ENCODE peak calls at places on chromosomes 6 and 20, in seven cellular contexts. One of them, this sample, is unnamed.

GRCh38 chr20:52132337-52132736 is 59.2 kb downstream of the ZFP64 start:
- DNase-seq in ovary: no peak
- DNase-seq in sigmoid colon: no peak
- DNase-seq in A549: no peak
- DNase-seq in astrocyte: no peak
- DNase-seq in cardiac muscle cell: no peak
- DNase-seq in CD4-positive, CD25-positive, alpha-beta regulatory T cell: no peak
- DNase-seq in this sample: no peak

GRCh38 chr6:139344186-139344963 is 30.1 kb downstream of the CITED2 start:
- DNase-seq in ovary: no peak
- DNase-seq in cardiac muscle cell: no peak
- DNase-seq in astrocyte: no peak
- DNase-seq in A549: no peak
- DNase-seq in CD4-positive, CD25-positive, alpha-beta regulatory T cell: no peak
- DNase-seq in sigmoid colon: no peak
- DNase-seq in this sample: no peak

GRCh38 chr6:134398453-134398852 is 80.5 kb upstream of the SGK1 start:
- DNase-seq in astrocyte: no peak
- DNase-seq in sigmoid colon: no peak
- DNase-seq in ovary: no peak
- DNase-seq in A549: no peak
- DNase-seq in cardiac muscle cell: no peak
- DNase-seq in CD4-positive, CD25-positive, alpha-beta regulatory T cell: no peak
- DNase-seq in this sample: no peak

GRCh38 chr20:3646651-3647050 is 16.5 kb downstream of the GFRA4 start:
- DNase-seq in A549: no peak
- DNase-seq in ovary: no peak
- DNase-seq in CD4-positive, CD25-positive, alpha-beta regulatory T cell: no peak
- DNase-seq in sigmoid colon: no peak
- DNase-seq in astrocyte: no peak
- DNase-seq in cardiac muscle cell: no peak
- DNase-seq in this sample: no peak

GRCh38 chr6:157823001-157823522 is at the start of gene SNX9:
- DNase-seq in CD4-positive, CD25-positive, alpha-beta regulatory T cell: peak; percentile 59
- DNase-seq in cardiac muscle cell: peak; percentile 85
- DNase-seq in ovary: peak; percentile 78
- DNase-seq in A549: peak; percentile 71
- DNase-seq in astrocyte: peak; percentile 63
- DNase-seq in sigmoid colon: peak; percentile 90
- DNase-seq in this sample: no peak

GRCh38 chr6:49516147-49516505 is 16.4 kb downstream of the GLYATL3 start:
- DNase-seq in cardiac muscle cell: no peak
- DNase-seq in CD4-positive, CD25-positive, alpha-beta regulatory T cell: no peak
- DNase-seq in ovary: no peak
- DNase-seq in sigmoid colon: no peak
- DNase-seq in astrocyte: no peak
- DNase-seq in A549: no peak
- DNase-seq in this sample: no peak

GRCh38 chr20:52761867-52762266 is 210.3 kb upstream of the TSHZ2 start:
- DNase-seq in ovary: no peak
- DNase-seq in sigmoid colon: no peak
- DNase-seq in A549: no peak
- DNase-seq in CD4-positive, CD25-positive, alpha-beta regulatory T cell: no peak
- DNase-seq in cardiac muscle cell: no peak
- DNase-seq in astrocyte: peak; percentile 26
- DNase-seq in this sample: no peak

GRCh38 chr6:77883849-77884248 is 231.0 kb downstream of the MEI4 start:
- DNase-seq in sigmoid colon: no peak
- DNase-seq in cardiac muscle cell: no peak
- DNase-seq in ovary: no peak
- DNase-seq in A549: no peak
- DNase-seq in astrocyte: no peak
- DNase-seq in CD4-positive, CD25-positive, alpha-beta regulatory T cell: no peak
- DNase-seq in this sample: no peak

GRCh38 chr20:57559658-57560553 is 1.0 kb upstream of the PCK1 start:
- DNase-seq in astrocyte: no peak
- DNase-seq in A549: no peak
- DNase-seq in CD4-positive, CD25-positive, alpha-beta regulatory T cell: no peak
- DNase-seq in sigmoid colon: no peak
- DNase-seq in cardiac muscle cell: no peak
- DNase-seq in ovary: no peak
- DNase-seq in this sample: no peak

GRCh38 chr20:57558614-57559285 is 2.2 kb upstream of the PCK1 start:
- DNase-seq in cardiac muscle cell: no peak
- DNase-seq in A549: no peak
- DNase-seq in CD4-positive, CD25-positive, alpha-beta regulatory T cell: no peak
- DNase-seq in sigmoid colon: no peak
- DNase-seq in astrocyte: no peak
- DNase-seq in ovary: no peak
- DNase-seq in this sample: no peak

GRCh38 chr20:57561356-57562279 is 708 bp downstream of the PCK1 start:
- DNase-seq in ovary: no peak
- DNase-seq in sigmoid colon: no peak
- DNase-seq in CD4-positive, CD25-positive, alpha-beta regulatory T cell: no peak
- DNase-seq in cardiac muscle cell: no peak
- DNase-seq in A549: no peak
- DNase-seq in astrocyte: no peak
- DNase-seq in this sample: no peak

GRCh38 chr20:57559286-57559627 is 1.7 kb upstream of the PCK1 start:
- DNase-seq in CD4-positive, CD25-positive, alpha-beta regulatory T cell: no peak
- DNase-seq in A549: no peak
- DNase-seq in ovary: no peak
- DNase-seq in astrocyte: no peak
- DNase-seq in sigmoid colon: no peak
- DNase-seq in cardiac muscle cell: no peak
- DNase-seq in this sample: no peak

GRCh38 chr20:57560554-57561355 is at the start of gene PCK1:
- DNase-seq in A549: peak; percentile 40
- DNase-seq in CD4-positive, CD25-positive, alpha-beta regulatory T cell: no peak
- DNase-seq in cardiac muscle cell: no peak
- DNase-seq in ovary: peak; percentile 66
- DNase-seq in astrocyte: no peak
- DNase-seq in sigmoid colon: no peak
- DNase-seq in this sample: no peak
- H3K4me3 ChIP-seq in A549: no peak within 1 kb of the TSS
- H3K4me3 ChIP-seq in CD4-positive, CD25-positive, alpha-beta regulatory T cell: no peak within 1 kb of the TSS
- H3K4me3 ChIP-seq in cardiac muscle cell: no peak within 1 kb of the TSS
- H3K4me3 ChIP-seq in ovary: peak within 1 kb of the TSS; percentile 20
- H3K4me3 ChIP-seq in astrocyte: no peak within 1 kb of the TSS
- H3K4me3 ChIP-seq in sigmoid colon: no peak within 1 kb of the TSS
- H3K4me3 ChIP-seq in this sample: no peak within 1 kb of the TSS

DNA sequence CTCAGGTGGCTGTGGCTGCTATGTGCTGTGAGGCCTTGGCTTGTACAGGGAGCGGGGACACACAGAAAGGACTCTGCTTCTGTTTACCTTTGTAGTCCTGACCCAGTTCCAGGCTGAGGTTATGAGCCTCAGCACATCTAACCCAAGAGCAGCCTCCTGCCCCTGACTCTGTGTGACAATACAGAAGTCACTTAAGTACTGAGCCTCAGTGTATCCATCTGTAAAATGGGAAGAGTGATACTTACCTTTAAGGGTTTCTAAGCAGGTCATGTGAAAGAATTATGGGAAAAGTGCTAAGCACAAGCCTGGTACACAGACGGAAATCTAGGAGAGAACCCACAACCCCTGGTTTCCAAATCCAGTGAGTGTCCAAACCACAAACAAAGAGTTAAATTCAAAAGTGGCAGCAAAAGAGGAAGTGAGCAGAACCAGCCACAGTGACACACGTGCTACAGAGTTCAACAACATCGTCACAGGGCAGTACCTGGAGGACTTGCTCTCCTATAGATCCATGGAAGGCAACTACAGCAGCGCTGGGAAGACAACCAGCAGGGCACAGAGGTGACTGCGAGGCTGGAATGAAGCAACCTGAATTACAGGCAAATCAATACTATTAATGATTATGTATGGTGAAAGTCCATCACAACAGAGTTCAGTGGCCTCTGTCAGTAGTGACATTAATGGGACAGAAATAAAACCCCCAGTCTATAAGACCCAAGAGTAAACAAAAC is 12.5 kb downstream of the TRIM26 start:
- DNase-seq in A549: no peak
- DNase-seq in cardiac muscle cell: no peak
- DNase-seq in ovary: no peak
- DNase-seq in astrocyte: no peak
- DNase-seq in CD4-positive, CD25-positive, alpha-beta regulatory T cell: no peak
- DNase-seq in sigmoid colon: no peak
- DNase-seq in this sample: no peak
- H3K4me1 ChIP-seq in A549: peaks cover 26% of the 10 kb centered on the region
- H3K4me1 ChIP-seq in cardiac muscle cell: no peaks in the 10 kb centered on the region
- H3K4me1 ChIP-seq in ovary: no peaks in the 10 kb centered on the region
- H3K4me1 ChIP-seq in astrocyte: no peaks in the 10 kb centered on the region
- H3K4me1 ChIP-seq in CD4-positive, CD25-positive, alpha-beta regulatory T cell: peaks cover 6% of the 10 kb centered on the region
- H3K4me1 ChIP-seq in sigmoid colon: no peaks in the 10 kb centered on the region
- H3K4me1 ChIP-seq in this sample: no peaks in the 10 kb centered on the region

GRCh38 chr6:115983998-115984397 is 76.7 kb downstream of the FRK start:
- DNase-seq in CD4-positive, CD25-positive, alpha-beta regulatory T cell: no peak
- DNase-seq in A549: no peak
- DNase-seq in sigmoid colon: no peak
- DNase-seq in cardiac muscle cell: no peak
- DNase-seq in astrocyte: no peak
- DNase-seq in ovary: no peak
- DNase-seq in this sample: no peak
- H3K4me3 ChIP-seq in CD4-positive, CD25-positive, alpha-beta regulatory T cell: no peak overlapping the region
- H3K4me3 ChIP-seq in A549: no peak overlapping the region
- H3K4me3 ChIP-seq in sigmoid colon: no peak overlapping the region
- H3K4me3 ChIP-seq in cardiac muscle cell: no peak overlapping the region
- H3K4me3 ChIP-seq in astrocyte: no peak overlapping the region
- H3K4me3 ChIP-seq in ovary: no peak overlapping the region
- H3K4me3 ChIP-seq in this sample: no peak overlapping the region

GRCh38 chr6:33581186-33581585 is 1.1 kb upstream of the BAK1 start:
- DNase-seq in astrocyte: no peak
- DNase-seq in CD4-positive, CD25-positive, alpha-beta regulatory T cell: no peak
- DNase-seq in sigmoid colon: no peak
- DNase-seq in A549: no peak
- DNase-seq in ovary: no peak
- DNase-seq in cardiac muscle cell: no peak
- DNase-seq in this sample: no peak
- H3K4me1 ChIP-seq in astrocyte: peaks cover 14% of the 10 kb centered on the region
- H3K4me1 ChIP-seq in CD4-positive, CD25-positive, alpha-beta regulatory T cell: peaks cover 46% of the 10 kb centered on the region
- H3K4me1 ChIP-seq in sigmoid colon: peaks cover 20% of the 10 kb centered on the region
- H3K4me1 ChIP-seq in A549: peaks cover 28% of the 10 kb centered on the region
- H3K4me1 ChIP-seq in ovary: peaks cover 10% of the 10 kb centered on the region
- H3K4me1 ChIP-seq in cardiac muscle cell: peaks cover 7% of the 10 kb centered on the region
- H3K4me1 ChIP-seq in this sample: peaks cover 50% of the 10 kb centered on the region

GRCh38 chr6:10482636-10483257 is 38.4 kb upstream of the GCNT2 start:
- DNase-seq in cardiac muscle cell: no peak
- DNase-seq in A549: no peak
- DNase-seq in sigmoid colon: no peak
- DNase-seq in CD4-positive, CD25-positive, alpha-beta regulatory T cell: no peak
- DNase-seq in astrocyte: no peak
- DNase-seq in ovary: no peak
- DNase-seq in this sample: no peak

GRCh38 chr6:10485406-10485805 is 35.7 kb upstream of the GCNT2 start:
- DNase-seq in sigmoid colon: no peak
- DNase-seq in CD4-positive, CD25-positive, alpha-beta regulatory T cell: no peak
- DNase-seq in cardiac muscle cell: no peak
- DNase-seq in astrocyte: no peak
- DNase-seq in ovary: no peak
- DNase-seq in A549: no peak
- DNase-seq in this sample: no peak

GRCh38 chr6:10479939-10480700 is 41.0 kb upstream of the GCNT2 start:
- DNase-seq in sigmoid colon: no peak
- DNase-seq in astrocyte: peak; percentile 40
- DNase-seq in cardiac muscle cell: no peak
- DNase-seq in CD4-positive, CD25-positive, alpha-beta regulatory T cell: no peak
- DNase-seq in A549: no peak
- DNase-seq in ovary: no peak
- DNase-seq in this sample: no peak

GRCh38 chr6:10478187-10479040 is 42.7 kb upstream of the GCNT2 start:
- DNase-seq in CD4-positive, CD25-positive, alpha-beta regulatory T cell: no peak
- DNase-seq in ovary: no peak
- DNase-seq in A549: peak; percentile 54
- DNase-seq in astrocyte: peak; percentile 18
- DNase-seq in sigmoid colon: no peak
- DNase-seq in cardiac muscle cell: peak; percentile 47
- DNase-seq in this sample: no peak

GRCh38 chr6:10481101-10481500 is 40.0 kb upstream of the GCNT2 start:
- DNase-seq in ovary: no peak
- DNase-seq in sigmoid colon: no peak
- DNase-seq in CD4-positive, CD25-positive, alpha-beta regulatory T cell: no peak
- DNase-seq in astrocyte: peak; percentile 12
- DNase-seq in cardiac muscle cell: no peak
- DNase-seq in A549: no peak
- DNase-seq in this sample: no peak
- H3K4me3 ChIP-seq in ovary: no peak overlapping the region
- H3K4me3 ChIP-seq in sigmoid colon: no peak overlapping the region
- H3K4me3 ChIP-seq in CD4-positive, CD25-positive, alpha-beta regulatory T cell: no peak overlapping the region
- H3K4me3 ChIP-seq in astrocyte: no peak overlapping the region
- H3K4me3 ChIP-seq in cardiac muscle cell: no peak overlapping the region
- H3K4me3 ChIP-seq in A549: no peak overlapping the region
- H3K4me3 ChIP-seq in this sample: no peak overlapping the region

GRCh38 chr6:141682391-141682790 is 450.3 kb upstream of the GJE1 start:
- DNase-seq in CD4-positive, CD25-positive, alpha-beta regulatory T cell: no peak
- DNase-seq in sigmoid colon: no peak
- DNase-seq in A549: no peak
- DNase-seq in astrocyte: no peak
- DNase-seq in ovary: no peak
- DNase-seq in cardiac muscle cell: no peak
- DNase-seq in this sample: no peak
- H3K4me1 ChIP-seq in CD4-positive, CD25-positive, alpha-beta regulatory T cell: no peaks in the 10 kb centered on the region
- H3K4me1 ChIP-seq in sigmoid colon: no peaks in the 10 kb centered on the region
- H3K4me1 ChIP-seq in A549: no peaks in the 10 kb centered on the region
- H3K4me1 ChIP-seq in astrocyte: no peaks in the 10 kb centered on the region
- H3K4me1 ChIP-seq in ovary: no peaks in the 10 kb centered on the region
- H3K4me1 ChIP-seq in cardiac muscle cell: no peaks in the 10 kb centered on the region
- H3K4me1 ChIP-seq in this sample: no peaks in the 10 kb centered on the region